ENCODE peak calls at places on chromosomes 6 and 20, in six cellular contexts. E, T, R, F, H and Y are unnamed samples.

GRCh38 chr6:132812255-132812732 is 2.1 kb upstream of the RPS12 start:
- DNase-seq in T (no peak), F (no peak), H (no peak), E (no peak), R (no peak), Y (no peak)

GRCh38 chr20:62348604-62349003 is 18.5 kb downstream of the LAMA5 start:
- DNase-seq in H (no peak), F (no peak), T (no peak), R (no peak), E (no peak), Y (no peak)

GRCh38 chr6:36351152-36351571 is 14.5 kb upstream of the BNIP5 start:
- DNase-seq in R (no peak), H (no peak), E (no peak), T (no peak), F (peak; percentile 40), Y (no peak)

GRCh38 chr20:20010639-20011500 is 6.3 kb upstream of the NAA20 start:
- DNase-seq in R (no peak), E (no peak), T (peak; percentile 82), F (no peak), H (no peak), Y (no peak)

GRCh38 chr20:35650632-35651031 is 14.1 kb downstream of the CPNE1 start:
- DNase-seq in E (no peak), R (no peak), H (no peak), F (no peak), T (no peak), Y (no peak)

GRCh38 chr6:117956386-117956785 is 49.3 kb downstream of the SLC35F1 start:
- DNase-seq in F (no peak), E (no peak), R (no peak), H (no peak), T (no peak), Y (no peak)

GRCh38 chr6:52377538-52378221 is 15.7 kb downstream of the PAQR8 start:
- DNase-seq in F (no peak), R (no peak), H (no peak), T (no peak), E (no peak), Y (no peak)

GRCh38 chr6:27452496-27452897 is 20.4 kb downstream of the ZNF184 start:
- DNase-seq in H (no peak), R (no peak), F (no peak), T (no peak), E (no peak), Y (no peak)

GRCh38 chr20:44448753-44449546 is 26.7 kb upstream of the TTPAL start:
- DNase-seq in E (peak; percentile 29), R (no peak), T (no peak), H (no peak), F (no peak), Y (peak; percentile 28)

GRCh38 chr20:14597206-14597715 is 259.8 kb upstream of the FLRT3 start:
- DNase-seq in T (no peak), E (no peak), F (no peak), H (no peak), R (no peak), Y (no peak)

GRCh38 chr20:43893930-43894329 is 20.7 kb upstream of the TOX2 start:
- DNase-seq in F (no peak), E (no peak), T (no peak), H (no peak), R (no peak), Y (no peak)

GRCh38 chr6:111818539-111819226 is 54.6 kb downstream of the FYN start:
- DNase-seq in H (no peak), R (no peak), E (no peak), T (no peak), F (no peak), Y (no peak)

GRCh38 chr6:82067021-82067420 is 180.5 kb downstream of the IBTK start:
- DNase-seq in R (no peak), H (no peak), T (no peak), E (no peak), F (no peak), Y (no peak)

GRCh38 chr20:46374383-46374782 is 32.0 kb downstream of the ELMO2 start:
- DNase-seq in R (no peak), E (no peak), T (no peak), H (no peak), F (no peak), Y (no peak)

GRCh38 chr6:74166849-74167248 is 470.8 kb downstream of the CD109 start:
- DNase-seq in E (no peak), H (no peak), T (no peak), F (no peak), R (no peak), Y (no peak)

GRCh38 chr6:169782966-169783760 is 31.7 kb downstream of the ERMARD start:
- DNase-seq in R (no peak), E (no peak), T (no peak), F (no peak), H (no peak), Y (no peak)

GRCh38 chr6:129567374-129567773 is 142.6 kb downstream of the ARHGAP18 start:
- DNase-seq in T (no peak), H (peak; percentile 21), E (peak; percentile 53), F (no peak), R (no peak), Y (no peak)

GRCh38 chr6:8193541-8193940 is 91.2 kb upstream of the EEF1E1 start:
- DNase-seq in F (no peak), E (no peak), T (no peak), R (no peak), H (no peak), Y (no peak)

GRCh38 chr6:144066745-144067484 is 28.5 kb downstream of the SF3B5 start:
- DNase-seq in E (no peak), R (no peak), H (no peak), T (no peak), F (no peak), Y (no peak)

GRCh38 chr6:89357390-89357789 is 4.9 kb upstream of the UBE2J1 start:
- DNase-seq in E (no peak), T (no peak), R (no peak), H (no peak), F (no peak), Y (no peak)

GRCh38 chr6:32862725-32863124 is 8.7 kb downstream of the PSMB9 start:
- DNase-seq in T (no peak), H (no peak), R (no peak), E (no peak), F (no peak), Y (no peak)

GRCh38 chr20:49712118-49712517 is 1.6 kb downstream of the B4GALT5 start:
- DNase-seq in T (no peak), R (no peak), H (no peak), F (no peak), E (no peak), Y (no peak)

GRCh38 chr20:51650685-51651134 is 108.2 kb upstream of the NFATC2 start:
- DNase-seq in T (no peak), H (no peak), F (no peak), R (no peak), E (no peak), Y (no peak)

GRCh38 chr6:126118058-126118759 is 131.9 kb downstream of the TRMT11 start:
- DNase-seq in T (no peak), H (no peak), R (no peak), F (no peak), E (no peak), Y (no peak)

GRCh38 chr6:16324622-16325225 is 86.3 kb downstream of the GMPR start:
- DNase-seq in T (no peak), H (no peak), F (no peak), E (no peak), R (no peak), Y (no peak)